ENCODE peak calls at places on chromosome 3, in eight cellular contexts. X is AG04450, Y is GM12865, K is transverse colon, L is astrocyte, A is GM03348, B is H54, N is small intestine. D is an unnamed sample.

GRCh38 chr3:168889666-168890065 is 773.8 kb downstream of the MECOM start:
- DNase-seq in X (no peak), Y (no peak), K (no peak), L (no peak), A (no peak), B (no peak), N (peak), D (no peak)

GRCh38 chr3:124601189-124601588 is 129.1 kb upstream of the UMPS start:
- DNase-seq in X (no peak), Y (no peak), K (no peak), L (no peak), A (no peak), B (no peak), N (peak), D (no peak)

GRCh38 chr3:20846792-20847191 is 660.8 kb upstream of the SGO1 start:
- DNase-seq in X (no peak), Y (no peak), K (no peak), L (no peak), A (no peak), B (no peak), N (no peak), D (no peak)

GRCh38 chr3:80770106-80771079 is 991.1 kb downstream of the GBE1 start:
- DNase-seq in X (no peak), Y (no peak), K (no peak), L (no peak), A (peak), B (no peak), N (no peak), D (no peak)

GRCh38 chr3:11805716-11806115 is 41.0 kb downstream of the TAMM41 start:
- DNase-seq in X (no peak), Y (no peak), K (no peak), L (no peak), A (no peak), B (no peak), N (no peak), D (no peak)

GRCh38 chr3:159928692-159929091 is 59.9 kb upstream of the IL12A start:
- DNase-seq in X (peak), Y (no peak), K (no peak), L (peak), A (peak), B (peak), N (no peak), D (peak)

GRCh38 chr3:150871192-150871591 is 34.0 kb downstream of the MINDY4B start:
- DNase-seq in X (no peak), Y (no peak), K (no peak), L (peak), A (no peak), B (no peak), N (no peak), D (no peak)

GRCh38 chr3:58048301-58048700 is 40.1 kb downstream of the FLNB start:
- DNase-seq in X (no peak), Y (peak), K (no peak), L (no peak), A (no peak), B (no peak), N (no peak), D (no peak)

GRCh38 chr3:12916159-12916558 is 74.8 kb upstream of the RPL32 start:
- DNase-seq in X (no peak), Y (peak), K (peak), L (no peak), A (no peak), B (no peak), N (peak), D (no peak)

GRCh38 chr3:136350132-136350531 is 100.0 kb downstream of the PCCB start:
- DNase-seq in X (peak), Y (no peak), K (peak), L (peak), A (peak), B (peak), N (no peak), D (peak)

GRCh38 chr3:1613962-1614361 is 484.7 kb upstream of the CNTN4 start:
- DNase-seq in X (no peak), Y (no peak), K (no peak), L (no peak), A (no peak), B (no peak), N (no peak), D (no peak)

GRCh38 chr3:109731639-109732473 is 394.5 kb upstream of the DPPA4 start:
- DNase-seq in X (peak), Y (peak), K (peak), L (peak), A (peak), B (peak), N (peak), D (peak)

GRCh38 chr3:124800511-124801374 is 70.5 kb downstream of the UMPS start:
- DNase-seq in X (no peak), Y (no peak), K (no peak), L (peak), A (peak), B (no peak), N (no peak), D (no peak)

GRCh38 chr3:176814252-176814651 is 383.0 kb downstream of the TBL1XR1 start:
- DNase-seq in X (peak), Y (peak), K (peak), L (peak), A (peak), B (peak), N (peak), D (no peak)